ENCODE peak calls at places on chromosomes 2 and 18, in six cellular contexts. Z is HFFc6; I is IMR-90; W is fibroblast of mammary gland; C is cardiac fibroblast; L is CD4-positive, alpha-beta T cell. K is an unnamed sample.

GRCh38 chr2:53289309-53290006 is 478.1 kb upstream of the CHAC2 start:
- DNase-seq in C (no peak), L (no peak), I (no peak), W (peak), Z (no peak), K (no peak)

GRCh38 chr2:179447839-179448447 is 183.3 kb upstream of the SESTD1 start:
- DNase-seq in C (peak), Z (no peak), W (peak), L (no peak), I (peak), K (no peak)

GRCh38 chr2:170396799-170397459 is 219.0 kb downstream of the MYO3B start:
- DNase-seq in L (no peak), Z (peak), I (peak), W (peak), C (peak), K (no peak)

GRCh38 chr2:8661736-8662135 is 20.1 kb upstream of the ID2 start:
- DNase-seq in I (peak), Z (no peak), C (peak), W (peak), L (no peak), K (no peak)

GRCh38 chr2:203534486-203535077 is 519 bp downstream of the RAPH1 start:
- DNase-seq in Z (no peak), W (no peak), C (peak), I (no peak), L (peak), K (no peak)

GRCh38 chr18:25136416-25137132 is 215.4 kb downstream of the ZNF521 start:
- DNase-seq in I (no peak), W (peak), Z (no peak), C (peak), L (no peak), K (no peak)

GRCh38 chr2:111633643-111634042 is 250.3 kb downstream of the ANAPC1 start:
- DNase-seq in Z (no peak), L (no peak), W (no peak), I (no peak), C (no peak), K (no peak)

GRCh38 chr18:35525795-35526475 is 28.2 kb upstream of the INO80C start:
- DNase-seq in W (no peak), L (no peak), C (no peak), Z (no peak), I (no peak), K (no peak)

GRCh38 chr2:212723226-212723625 is 184.6 kb upstream of the ERBB4 start:
- DNase-seq in W (peak), Z (peak), C (peak), I (peak), L (no peak), K (no peak)

GRCh38 chr2:121490734-121491133 is 39.9 kb upstream of the RNU4ATAC start:
- DNase-seq in C (no peak), W (no peak), I (no peak), Z (no peak), L (no peak), K (no peak)

GRCh38 chr2:96146881-96147592 is 1.8 kb upstream of the DUSP2 start:
- DNase-seq in C (no peak), I (no peak), W (no peak), Z (peak), L (no peak), K (no peak)

GRCh38 chr2:231785413-231785812 is 832 bp upstream of the COPS7B start:
- DNase-seq in C (no peak), L (no peak), W (no peak), Z (no peak), I (no peak), K (no peak)

GRCh38 chr2:76120176-76120575 is 409.5 kb upstream of the GCFC2 start:
- DNase-seq in C (no peak), L (no peak), W (no peak), Z (no peak), I (no peak), K (no peak)

GRCh38 chr2:10214179-10214578 is 88.5 kb upstream of the HPCAL1 start:
- DNase-seq in Z (no peak), W (no peak), L (no peak), C (no peak), I (no peak), K (no peak)

GRCh38 chr2:233048569-233049193 is 11.5 kb upstream of the INPP5D start:
- DNase-seq in W (no peak), C (no peak), Z (no peak), L (no peak), I (no peak), K (no peak)

GRCh38 chr2:163266772-163267171 is 428.2 kb upstream of the KCNH7 start:
- DNase-seq in W (peak), L (no peak), Z (peak), I (peak), C (peak), K (no peak)

GRCh38 chr2:188380280-188380679 is 88.6 kb downstream of the GULP1 start:
- DNase-seq in W (no peak), I (no peak), Z (no peak), L (no peak), C (no peak), K (no peak)

GRCh38 chr2:85549826-85550225 is 10.9 kb downstream of the MAT2A start:
- DNase-seq in L (no peak), C (peak), Z (peak), W (peak), I (peak), K (no peak)

GRCh38 chr2:46187112-46187618 is 110.0 kb upstream of the EPAS1 start:
- DNase-seq in L (no peak), C (peak), Z (peak), W (peak), I (peak), K (no peak)

GRCh38 chr2:72915907-72916742 is 1.2 kb upstream of the EMX1 start:
- DNase-seq in C (peak), Z (no peak), I (no peak), W (no peak), L (no peak), K (no peak)

GRCh38 chr2:227614246-227614645 is 394 bp downstream of the SCYGR3 start:
- DNase-seq in L (no peak), C (no peak), I (no peak), Z (no peak), W (no peak), K (no peak)

GRCh38 chr2:113166187-113166645 is 7.6 kb upstream of the PSD4 start:
- DNase-seq in W (no peak), L (no peak), Z (no peak), C (no peak), I (no peak), K (no peak)

GRCh38 chr2:225164406-225165048 is 122.3 kb upstream of the DOCK10 start:
- DNase-seq in I (no peak), L (no peak), W (peak), Z (no peak), C (no peak), K (no peak)

GRCh38 chr2:183059561-183059960 is 19.0 kb upstream of the DUSP19 start:
- DNase-seq in Z (peak), L (no peak), W (peak), C (peak), I (peak), K (no peak)

GRCh38 chr18:45014047-45014501 is 333.4 kb downstream of the SETBP1 start:
- DNase-seq in I (peak), W (peak), Z (peak), L (no peak), C (peak), K (no peak)

GRCh38 chr2:135149251-135149650 is 97.2 kb downstream of the RAB3GAP1 start:
- DNase-seq in C (peak), Z (peak), I (peak), W (peak), L (no peak), K (no peak)

GRCh38 chr2:178199334-178199733 is 5.0 kb downstream of the OSBPL6 start:
- DNase-seq in C (no peak), Z (no peak), L (no peak), I (no peak), W (no peak), K (no peak)

GRCh38 chr18:33440384-33441043 is at the start of gene CCDC178:
- DNase-seq in L (no peak), I (peak), Z (no peak), W (no peak), C (no peak), K (no peak)

GRCh38 chr2:240639566-240639965 is 14.3 kb downstream of the GPR35 start:
- DNase-seq in W (no peak), Z (no peak), L (no peak), I (no peak), C (no peak), K (no peak)

GRCh38 chr18:74251297-74252031 is 40.3 kb downstream of the CYB5A start:
- DNase-seq in I (peak), L (no peak), Z (peak), C (peak), W (peak), K (no peak)

GRCh38 chr18:73897517-73897916 is 250.1 kb downstream of the FBXO15 start:
- DNase-seq in L (no peak), W (no peak), I (no peak), C (no peak), Z (no peak), K (no peak)

GRCh38 chr2:104582471-104582870 is 271.4 kb upstream of the POU3F3 start:
- DNase-seq in L (no peak), C (no peak), W (no peak), I (no peak), Z (no peak), K (no peak)

GRCh38 chr18:45249306-45249705 is 366.0 kb upstream of the SLC14A2 start:
- DNase-seq in Z (peak), I (peak), W (no peak), C (peak), L (no peak), K (no peak)

GRCh38 chr2:217660423-217660822 is 342.4 kb downstream of the TNS1 start:
- DNase-seq in I (no peak), C (no peak), Z (no peak), W (no peak), L (no peak), K (no peak)
- TF ChIP-seq CTCF in I (no peak), C (no peak), Z (no peak), W (no peak), L (no peak), K (no peak)

DNA sequence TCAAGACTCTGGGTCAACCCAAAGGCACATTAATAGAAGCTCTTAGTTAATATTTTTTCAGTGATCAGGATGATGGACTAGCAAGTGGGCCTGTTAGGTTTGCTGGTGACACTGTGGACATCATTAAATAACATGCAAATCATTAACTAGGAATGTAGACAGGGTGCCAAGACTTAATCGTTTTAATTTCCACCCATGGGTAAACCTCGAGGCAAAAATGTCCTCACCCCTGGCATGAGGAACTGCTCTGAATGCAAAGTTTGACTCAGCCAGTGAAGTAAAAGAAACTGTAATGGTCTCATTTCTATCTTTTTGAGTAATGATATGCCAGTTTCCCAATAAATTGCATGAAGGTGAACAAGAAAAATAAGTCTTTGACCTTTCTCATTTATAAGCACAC is 152.6 kb upstream of the MEX3C start:
- DNase-seq in W (no peak), I (no peak), L (no peak), C (no peak), Z (no peak), K (no peak)
- TF ChIP-seq CTCF in W (no peak), I (no peak), L (no peak), C (no peak), Z (no peak), K (no peak)

GRCh38 chr2:98821629-98822135 is 90.8 kb upstream of the MGAT4A start:
- DNase-seq in I (no peak), W (no peak), C (no peak), L (no peak), Z (no peak), K (no peak)

GRCh38 chr2:98823196-98824166 is 92.5 kb upstream of the MGAT4A start:
- DNase-seq in L (no peak), C (no peak), Z (no peak), I (no peak), W (no peak), K (no peak)

GRCh38 chr2:98825043-98825350 is 94.1 kb upstream of the MGAT4A start:
- DNase-seq in C (no peak), L (no peak), W (no peak), Z (no peak), I (no peak), K (no peak)

GRCh38 chr2:98824256-98825042 is 93.5 kb upstream of the MGAT4A start:
- DNase-seq in C (no peak), Z (no peak), W (no peak), L (no peak), I (no peak), K (no peak)

DNA sequence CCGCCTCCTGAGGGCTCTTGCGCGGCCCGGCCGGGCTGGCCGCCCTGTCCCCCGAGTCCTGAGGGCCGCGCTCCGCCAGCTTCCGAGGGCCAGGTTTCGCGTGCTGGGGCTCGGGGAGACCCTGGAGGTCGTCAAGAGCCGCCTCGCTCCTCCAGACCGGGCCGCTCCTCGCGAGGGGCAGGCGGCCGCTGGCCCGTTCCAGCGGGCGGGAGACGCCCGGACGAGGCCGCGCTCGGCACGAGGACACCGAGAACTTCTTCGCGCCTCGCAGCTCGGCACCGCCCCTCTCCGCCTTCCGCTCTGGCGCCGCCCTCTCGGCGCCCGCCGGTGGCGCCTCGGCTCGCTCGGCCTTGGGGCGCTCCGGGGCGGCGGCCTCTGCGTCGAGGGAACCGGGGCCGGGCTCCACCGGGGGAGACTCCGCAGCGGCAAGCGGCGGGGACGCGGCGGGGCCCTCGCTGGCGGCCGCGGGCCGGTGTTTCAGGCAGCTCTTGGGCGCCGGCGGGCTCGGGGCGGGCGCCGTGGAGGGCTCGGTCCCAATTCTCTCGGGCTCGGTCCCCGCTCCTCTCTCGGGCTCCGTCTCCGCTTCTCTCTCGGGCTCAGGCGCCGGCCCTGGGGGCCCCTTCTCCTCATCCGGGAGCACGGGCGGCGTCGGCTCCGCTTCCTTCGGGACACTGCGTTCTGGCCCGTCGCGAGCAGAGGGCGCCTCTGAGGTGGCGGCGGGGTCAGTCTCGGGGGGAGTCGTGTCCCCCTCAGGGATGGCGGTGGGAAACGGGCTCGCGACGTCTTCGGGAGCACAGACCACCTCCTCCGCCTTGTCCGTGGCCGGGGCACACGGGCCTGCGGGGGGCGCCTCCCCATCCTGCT is 91.6 kb upstream of the MGAT4A start:
- DNase-seq in I (no peak), L (peak), C (peak), Z (no peak), W (no peak), K (no peak)
- TF ChIP-seq CTCF in I (no peak), L (peak), C (peak), Z (no peak), W (no peak), K (peak)

DNA sequence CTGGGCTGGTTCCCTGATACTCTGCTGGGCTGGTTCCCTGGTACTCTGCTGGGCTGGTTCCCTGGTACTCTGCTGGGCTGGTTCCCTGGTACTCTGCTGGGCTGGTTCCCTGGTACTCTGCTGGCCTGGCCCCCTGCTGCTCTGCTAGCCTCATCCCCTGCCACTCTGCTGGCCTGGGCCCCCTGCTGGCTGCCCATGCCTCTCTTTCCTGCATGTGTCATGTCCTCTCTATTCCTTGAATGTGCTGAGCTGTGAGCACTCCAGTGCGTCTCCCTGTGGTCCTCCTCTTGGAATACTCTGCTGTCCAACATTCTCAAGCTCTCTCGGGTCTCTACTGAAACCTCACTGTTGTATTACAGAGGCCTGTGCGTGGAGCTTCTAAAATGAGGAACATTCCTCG is 216.3 kb downstream of the RNF144A start:
- DNase-seq in L (no peak), W (no peak), I (no peak), C (no peak), Z (no peak), K (no peak)
- TF ChIP-seq CTCF in L (no peak), W (no peak), I (no peak), C (no peak), Z (no peak), K (no peak)

DNA sequence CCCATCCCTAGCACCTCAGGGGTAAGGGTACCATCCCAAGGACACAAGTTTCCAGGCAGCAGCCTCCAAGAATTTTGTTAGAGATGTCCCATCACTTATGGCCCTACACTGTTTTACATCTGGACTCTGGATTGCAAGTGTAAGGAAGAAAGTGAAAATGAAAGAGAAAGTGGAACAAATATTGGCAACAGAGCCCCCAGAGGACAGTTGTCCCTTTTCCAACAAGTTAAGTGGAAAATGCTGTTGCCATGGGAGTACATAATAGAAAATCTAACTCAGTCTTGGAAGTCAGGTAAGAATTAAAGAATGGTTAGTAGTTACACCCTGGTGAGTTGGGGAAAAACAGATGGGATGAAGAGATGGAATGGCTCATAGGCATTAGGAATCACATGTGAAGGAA is 50.6 kb downstream of the TTC21B start:
- DNase-seq in W (peak), Z (peak), C (peak), L (no peak), I (peak), K (no peak)
- TF ChIP-seq CTCF in W (peak), Z (peak), C (no peak), L (no peak), I (no peak), K (no peak)